ENCODE peak calls at places on chromosomes 12 and 14, in eight cellular contexts. R is neural progenitor cell; F is stimulated activated naive CD4-positive, alpha-beta T cell; U is GM20000; G is PC-9; A is B cell; C is NCI-H1694 treated with DMSO at 0.1 percent for 48 hours; Y is HTR-8/SVneo. W is an unnamed sample.

GRCh38 chr14:65286443-65286842 is 126.1 kb upstream of the FUT8 start:
- DNase-seq in R (no peak), F (no peak), U (peak; percentile 66), G (no peak), A (peak; percentile 68), C (no peak), Y (peak; percentile 68), W (peak; percentile 46)

GRCh38 chr14:29458547-29458946 is 469.1 kb downstream of the PRKD1 start:
- DNase-seq in R (no peak), F (no peak), U (no peak), G (no peak), A (no peak), C (peak; percentile 50), Y (no peak), W (no peak)

GRCh38 chr14:96634896-96635295 is 132.7 kb downstream of the PAPOLA start:
- DNase-seq in R (no peak), F (no peak), U (no peak), G (no peak), A (no peak), C (no peak), Y (no peak), W (no peak)

GRCh38 chr12:78146365-78146772 is 315.7 kb downstream of the NAV3 start:
- DNase-seq in R (peak; percentile 50), F (no peak), U (peak; percentile 3), G (no peak), A (peak; percentile 33), C (peak; percentile 39), Y (peak; percentile 7), W (peak; percentile 41)

GRCh38 chr14:53458368-53458814 is 305.3 kb upstream of the DDHD1 start:
- DNase-seq in R (peak; percentile 4), F (no peak), U (no peak), G (peak; percentile 91), A (no peak), C (no peak), Y (peak; percentile 71), W (no peak)

GRCh38 chr12:48973992-48974673 is 2.6 kb upstream of the WNT10B start:
- DNase-seq in R (peak; percentile 79), F (peak; percentile 21), U (peak; percentile 67), G (no peak), A (peak; percentile 54), C (no peak), Y (no peak), W (no peak)

GRCh38 chr14:58919262-58919661 is 269.2 kb upstream of the DAAM1 start:
- DNase-seq in R (peak; percentile 27), F (no peak), U (no peak), G (no peak), A (no peak), C (peak; percentile 86), Y (no peak), W (no peak)

GRCh38 chr12:68807576-68808387 is at the start of gene MDM2:
- DNase-seq in R (peak; percentile 97), F (peak; percentile 95), U (peak; percentile 97), G (peak; percentile 76), A (peak; percentile 99), C (peak; percentile 64), Y (peak; percentile 92), W (peak; percentile 96)

GRCh38 chr14:68285421-68286179 is 466.0 kb downstream of the RAD51B start:
- DNase-seq in R (no peak), F (peak; percentile 42), U (no peak), G (no peak), A (peak; percentile 71), C (no peak), Y (no peak), W (peak; percentile 30)

W was measured in OCI-M1.